ENCODE peak calls at places on chromosomes 7 and 10, in nine cellular contexts. One of them, this sample, is unnamed. For H3K36me3 and H3K4me1, the result is how much of the 10 kb centered on the place peaks cover.

GRCh38 chr10:122267849-122268737 is 3.0 kb upstream of the BTBD16 start:
- DNase-seq in upper lobe of right lung: no peak
- DNase-seq in HCT116: peak
- DNase-seq in fibroblast of lung: no peak
- DNase-seq in upper lobe of left lung: peak
- DNase-seq in tibial nerve: no peak
- DNase-seq in GM23248: peak
- DNase-seq in hepatocyte: peak
- DNase-seq in mesenchymal stem cell: peak
- DNase-seq in this sample: no peak

GRCh38 chr10:102421645-102422585 is 1.3 kb downstream of the FBXL15 start:
- DNase-seq in upper lobe of right lung: peak
- DNase-seq in HCT116: no peak
- DNase-seq in fibroblast of lung: no peak
- DNase-seq in upper lobe of left lung: peak
- DNase-seq in tibial nerve: no peak
- DNase-seq in GM23248: peak
- DNase-seq in hepatocyte: peak
- DNase-seq in mesenchymal stem cell: peak
- DNase-seq in this sample: peak

GRCh38 chr7:16347461-16348192 is 73.7 kb downstream of the CRPPA start:
- DNase-seq in upper lobe of right lung: no peak
- DNase-seq in HCT116: no peak
- DNase-seq in fibroblast of lung: peak
- DNase-seq in upper lobe of left lung: no peak
- DNase-seq in tibial nerve: no peak
- DNase-seq in GM23248: peak
- DNase-seq in hepatocyte: peak
- DNase-seq in mesenchymal stem cell: peak
- DNase-seq in this sample: no peak

GRCh38 chr10:7409045-7409731 is 1.6 kb downstream of the SFMBT2 start:
- DNase-seq in upper lobe of right lung: no peak
- DNase-seq in HCT116: no peak
- DNase-seq in fibroblast of lung: peak
- DNase-seq in upper lobe of left lung: peak
- DNase-seq in tibial nerve: no peak
- DNase-seq in GM23248: peak
- DNase-seq in hepatocyte: peak
- DNase-seq in mesenchymal stem cell: peak
- DNase-seq in this sample: no peak

GRCh38 chr7:44587843-44588711 is 6.0 kb upstream of the TMED4 start:
- DNase-seq in upper lobe of right lung: no peak
- DNase-seq in HCT116: peak
- DNase-seq in fibroblast of lung: peak
- DNase-seq in upper lobe of left lung: peak
- DNase-seq in tibial nerve: no peak
- DNase-seq in GM23248: peak
- DNase-seq in hepatocyte: peak
- DNase-seq in mesenchymal stem cell: peak
- DNase-seq in this sample: no peak

GRCh38 chr10:129105266-129105665 is 361.8 kb upstream of the MGMT start:
- DNase-seq in upper lobe of right lung: no peak
- DNase-seq in HCT116: no peak
- DNase-seq in fibroblast of lung: peak
- DNase-seq in upper lobe of left lung: no peak
- DNase-seq in tibial nerve: no peak
- DNase-seq in GM23248: peak
- DNase-seq in hepatocyte: no peak
- DNase-seq in mesenchymal stem cell: peak
- DNase-seq in this sample: no peak

GRCh38 chr10:66505003-66505707 is 420.7 kb upstream of the LRRTM3 start:
- DNase-seq in upper lobe of right lung: no peak
- DNase-seq in HCT116: no peak
- DNase-seq in fibroblast of lung: no peak
- DNase-seq in upper lobe of left lung: no peak
- DNase-seq in tibial nerve: no peak
- DNase-seq in GM23248: no peak
- DNase-seq in hepatocyte: no peak
- DNase-seq in mesenchymal stem cell: no peak
- DNase-seq in this sample: no peak

GRCh38 chr7:156064921-156065386 is 252.7 kb upstream of the SHH start:
- DNase-seq in upper lobe of right lung: no peak
- DNase-seq in HCT116: no peak
- DNase-seq in fibroblast of lung: peak
- DNase-seq in upper lobe of left lung: no peak
- DNase-seq in tibial nerve: no peak
- DNase-seq in GM23248: no peak
- DNase-seq in hepatocyte: peak
- DNase-seq in mesenchymal stem cell: no peak
- DNase-seq in this sample: no peak

GRCh38 chr10:60798031-60798430 is 19.8 kb downstream of the CDK1 start:
- DNase-seq in upper lobe of right lung: no peak
- DNase-seq in HCT116: no peak
- DNase-seq in fibroblast of lung: peak
- DNase-seq in upper lobe of left lung: no peak
- DNase-seq in tibial nerve: no peak
- DNase-seq in GM23248: peak
- DNase-seq in hepatocyte: no peak
- DNase-seq in mesenchymal stem cell: peak
- DNase-seq in this sample: no peak

GRCh38 chr10:60794953-60795352 is 16.7 kb downstream of the CDK1 start:
- DNase-seq in upper lobe of right lung: no peak
- DNase-seq in HCT116: no peak
- DNase-seq in fibroblast of lung: no peak
- DNase-seq in upper lobe of left lung: no peak
- DNase-seq in tibial nerve: no peak
- DNase-seq in GM23248: no peak
- DNase-seq in hepatocyte: no peak
- DNase-seq in mesenchymal stem cell: no peak
- DNase-seq in this sample: no peak

GRCh38 chr10:60796481-60796880 is 18.2 kb downstream of the CDK1 start:
- DNase-seq in upper lobe of right lung: no peak
- DNase-seq in HCT116: no peak
- DNase-seq in fibroblast of lung: no peak
- DNase-seq in upper lobe of left lung: no peak
- DNase-seq in tibial nerve: no peak
- DNase-seq in GM23248: no peak
- DNase-seq in hepatocyte: no peak
- DNase-seq in mesenchymal stem cell: no peak
- DNase-seq in this sample: no peak

GRCh38 chr10:60797200-60797599 is 18.9 kb downstream of the CDK1 start:
- DNase-seq in upper lobe of right lung: no peak
- DNase-seq in HCT116: no peak
- DNase-seq in fibroblast of lung: no peak
- DNase-seq in upper lobe of left lung: no peak
- DNase-seq in tibial nerve: no peak
- DNase-seq in GM23248: no peak
- DNase-seq in hepatocyte: no peak
- DNase-seq in mesenchymal stem cell: peak
- DNase-seq in this sample: no peak

DNA sequence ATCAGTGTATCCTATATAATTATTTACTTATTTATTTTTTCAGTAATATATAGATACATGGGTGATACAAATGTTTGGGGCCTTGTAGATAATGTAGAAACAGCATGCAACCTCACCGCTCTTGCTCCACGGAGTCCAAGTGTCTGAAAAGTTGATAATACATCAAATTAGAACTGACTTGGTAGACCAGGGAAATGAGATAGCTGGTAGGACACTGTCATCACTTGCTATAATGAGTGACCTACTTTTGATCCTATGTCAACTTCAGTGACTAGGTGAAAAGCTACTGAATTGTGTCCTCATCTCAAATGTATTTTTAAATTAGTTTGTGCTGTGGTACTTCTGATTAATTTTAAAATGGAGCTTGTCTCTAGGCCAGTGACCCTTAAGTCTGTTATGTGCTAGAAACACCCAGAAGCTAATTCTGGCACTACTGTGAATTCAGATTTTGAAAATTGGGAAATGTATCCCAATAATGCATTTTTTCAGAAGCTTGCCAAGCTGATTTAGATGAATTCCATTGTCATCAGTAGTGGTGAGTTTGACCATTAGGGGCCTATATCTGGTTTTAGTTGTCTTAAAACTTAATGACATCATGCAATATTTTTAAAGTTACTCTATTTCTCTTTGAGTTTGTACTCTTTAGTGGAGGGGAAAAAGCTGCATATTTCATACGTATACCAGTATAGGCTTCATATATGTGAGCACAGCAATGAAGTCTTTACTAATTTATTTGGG is 17.4 kb downstream of the CDK1 start:
- DNase-seq in upper lobe of right lung: no peak
- DNase-seq in HCT116: no peak
- DNase-seq in fibroblast of lung: no peak
- DNase-seq in upper lobe of left lung: no peak
- DNase-seq in tibial nerve: no peak
- DNase-seq in GM23248: no peak
- DNase-seq in hepatocyte: no peak
- DNase-seq in mesenchymal stem cell: no peak
- DNase-seq in this sample: no peak
- H3K36me3 ChIP-seq in upper lobe of right lung: under half
- H3K36me3 ChIP-seq in HCT116: half or more
- H3K36me3 ChIP-seq in fibroblast of lung: under half
- H3K36me3 ChIP-seq in upper lobe of left lung: under half
- H3K36me3 ChIP-seq in tibial nerve: under half
- H3K36me3 ChIP-seq in GM23248: under half
- H3K36me3 ChIP-seq in hepatocyte: under half
- H3K36me3 ChIP-seq in mesenchymal stem cell: under half
- H3K36me3 ChIP-seq in this sample: under half

GRCh38 chr10:72332423-72333110 is 22.2 kb downstream of the DNAJB12 start:
- DNase-seq in upper lobe of right lung: no peak
- DNase-seq in HCT116: no peak
- DNase-seq in fibroblast of lung: no peak
- DNase-seq in upper lobe of left lung: no peak
- DNase-seq in tibial nerve: no peak
- DNase-seq in GM23248: no peak
- DNase-seq in hepatocyte: no peak
- DNase-seq in mesenchymal stem cell: no peak
- DNase-seq in this sample: no peak

GRCh38 chr10:72330059-72330426 is 24.7 kb downstream of the DNAJB12 start:
- DNase-seq in upper lobe of right lung: no peak
- DNase-seq in HCT116: no peak
- DNase-seq in fibroblast of lung: no peak
- DNase-seq in upper lobe of left lung: no peak
- DNase-seq in tibial nerve: no peak
- DNase-seq in GM23248: no peak
- DNase-seq in hepatocyte: peak
- DNase-seq in mesenchymal stem cell: no peak
- DNase-seq in this sample: no peak

GRCh38 chr10:72333111-72334012 is 21.4 kb downstream of the DNAJB12 start:
- DNase-seq in upper lobe of right lung: peak
- DNase-seq in HCT116: no peak
- DNase-seq in fibroblast of lung: no peak
- DNase-seq in upper lobe of left lung: no peak
- DNase-seq in tibial nerve: no peak
- DNase-seq in GM23248: no peak
- DNase-seq in hepatocyte: peak
- DNase-seq in mesenchymal stem cell: no peak
- DNase-seq in this sample: peak

GRCh38 chr10:72329290-72330058 is 25.2 kb downstream of the DNAJB12 start:
- DNase-seq in upper lobe of right lung: peak
- DNase-seq in HCT116: no peak
- DNase-seq in fibroblast of lung: no peak
- DNase-seq in upper lobe of left lung: peak
- DNase-seq in tibial nerve: no peak
- DNase-seq in GM23248: no peak
- DNase-seq in hepatocyte: peak
- DNase-seq in mesenchymal stem cell: no peak
- DNase-seq in this sample: no peak

DNA sequence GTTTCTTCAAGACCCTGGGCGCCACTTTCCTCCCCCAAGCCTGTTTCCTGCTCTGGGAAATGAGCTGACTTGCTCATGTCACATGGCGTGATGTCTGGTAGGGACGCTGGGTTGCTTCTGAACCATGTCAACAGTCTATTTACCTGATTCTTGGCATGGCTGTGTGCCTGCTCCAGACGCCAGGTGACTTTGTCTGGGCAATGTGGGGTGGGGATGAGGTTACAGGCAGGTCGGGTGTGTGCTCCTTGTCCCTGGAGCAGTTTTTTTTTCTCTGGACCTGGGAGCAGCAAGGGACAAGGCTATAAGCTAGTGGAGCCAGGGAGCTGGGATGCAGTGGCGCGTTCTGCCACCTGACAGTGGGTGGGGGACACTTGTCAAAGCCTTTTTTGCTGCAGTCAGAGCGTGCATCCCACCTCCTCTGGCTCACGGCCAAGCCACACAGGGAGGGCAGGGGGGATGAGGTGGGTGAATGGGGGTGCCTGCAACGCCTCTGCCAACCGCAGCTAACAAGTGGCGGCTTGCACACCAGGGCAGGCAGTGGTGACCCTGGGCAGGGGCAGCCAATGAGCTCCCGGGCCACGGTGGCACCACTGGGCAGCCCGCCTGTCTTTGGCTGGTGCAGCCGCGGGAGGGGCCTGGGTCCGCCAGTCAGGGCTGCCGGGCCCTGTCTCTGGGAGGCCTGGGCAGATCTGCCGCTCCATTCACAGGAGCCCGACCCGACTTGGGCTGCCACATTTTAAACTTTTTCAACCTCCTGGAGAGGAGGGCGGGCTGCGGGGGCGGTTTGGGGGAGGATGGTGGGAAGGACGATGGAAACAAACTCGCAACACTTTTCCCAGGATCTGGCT is 22.9 kb downstream of the DNAJB12 start:
- DNase-seq in upper lobe of right lung: peak
- DNase-seq in HCT116: peak
- DNase-seq in fibroblast of lung: peak
- DNase-seq in upper lobe of left lung: peak
- DNase-seq in tibial nerve: peak
- DNase-seq in GM23248: peak
- DNase-seq in hepatocyte: peak
- DNase-seq in mesenchymal stem cell: peak
- DNase-seq in this sample: peak
- H3K4me1 ChIP-seq in upper lobe of right lung: half or more
- H3K4me1 ChIP-seq in HCT116: half or more
- H3K4me1 ChIP-seq in fibroblast of lung: under half
- H3K4me1 ChIP-seq in upper lobe of left lung: half or more
- H3K4me1 ChIP-seq in tibial nerve: half or more
- H3K4me1 ChIP-seq in GM23248: under half
- H3K4me1 ChIP-seq in hepatocyte: under half
- H3K4me1 ChIP-seq in mesenchymal stem cell: half or more
- H3K4me1 ChIP-seq in this sample: half or more

DNA sequence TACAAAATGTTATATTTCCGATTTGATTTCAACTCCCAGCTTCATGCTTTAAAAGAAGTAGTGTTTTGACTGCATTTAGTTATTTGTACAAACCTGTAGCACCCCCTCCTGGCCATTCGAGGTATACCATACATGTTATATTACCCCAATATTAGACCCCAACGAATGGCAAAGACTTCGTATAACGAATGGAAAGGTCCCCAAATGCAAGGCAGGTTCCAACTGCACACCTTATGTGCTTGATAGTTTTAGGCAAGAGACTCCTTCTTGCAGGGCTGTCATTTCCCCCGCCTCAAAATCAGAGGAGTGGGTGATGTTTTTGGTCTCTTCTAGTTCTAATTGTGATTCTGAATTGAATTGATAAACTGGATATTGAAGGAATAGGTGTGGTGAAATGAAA is 101.1 kb upstream of the TARP start:
- DNase-seq in upper lobe of right lung: no peak
- DNase-seq in HCT116: no peak
- DNase-seq in fibroblast of lung: peak
- DNase-seq in upper lobe of left lung: no peak
- DNase-seq in tibial nerve: no peak
- DNase-seq in GM23248: peak
- DNase-seq in hepatocyte: peak
- DNase-seq in mesenchymal stem cell: peak
- DNase-seq in this sample: no peak
- H3K36me3 ChIP-seq in upper lobe of right lung: under half
- H3K36me3 ChIP-seq in HCT116: under half
- H3K36me3 ChIP-seq in fibroblast of lung: under half
- H3K36me3 ChIP-seq in upper lobe of left lung: under half
- H3K36me3 ChIP-seq in tibial nerve: under half
- H3K36me3 ChIP-seq in GM23248: under half
- H3K36me3 ChIP-seq in hepatocyte: under half
- H3K36me3 ChIP-seq in mesenchymal stem cell: under half
- H3K36me3 ChIP-seq in this sample: under half

GRCh38 chr7:22154130-22154529 is 202.8 kb downstream of the RAPGEF5 start:
- DNase-seq in upper lobe of right lung: no peak
- DNase-seq in HCT116: no peak
- DNase-seq in fibroblast of lung: no peak
- DNase-seq in upper lobe of left lung: no peak
- DNase-seq in tibial nerve: no peak
- DNase-seq in GM23248: no peak
- DNase-seq in hepatocyte: no peak
- DNase-seq in mesenchymal stem cell: no peak
- DNase-seq in this sample: no peak
- H3K4me1 ChIP-seq in upper lobe of right lung: under half
- H3K4me1 ChIP-seq in HCT116: under half
- H3K4me1 ChIP-seq in fibroblast of lung: under half
- H3K4me1 ChIP-seq in upper lobe of left lung: under half
- H3K4me1 ChIP-seq in tibial nerve: under half
- H3K4me1 ChIP-seq in GM23248: under half
- H3K4me1 ChIP-seq in hepatocyte: under half
- H3K4me1 ChIP-seq in mesenchymal stem cell: under half
- H3K4me1 ChIP-seq in this sample: under half